ENCODE peak calls at places on chromosomes 7 and 10, in four cellular contexts. M is stimulated activated CD4-positive, alpha-beta T cell treated with anti-CD3 and anti-CD28 coated beads, Interleukin-2, amount 100 ng/mL, for 48 hours; F is PC-3; D is iris pigment epithelial cell. Y is an unnamed sample.

GRCh38 chr7:156145184-156145583 is 332.9 kb upstream of the SHH start:
- DNase-seq in M (no peak), F (no peak), D (no peak), Y (no peak)

GRCh38 chr7:96701258-96701657 is 8.4 kb downstream of the SEM1 start:
- DNase-seq in M (no peak), D (no peak), F (no peak), Y (no peak)

GRCh38 chr10:116431598-116431997 is 4.0 kb downstream of the PNLIPRP3 start:
- DNase-seq in D (no peak), F (no peak), M (no peak), Y (no peak)

GRCh38 chr7:155786491-155786890 is 25.8 kb downstream of the SHH start:
- DNase-seq in M (no peak), F (no peak), D (no peak), Y (no peak)

GRCh38 chr10:99915414-99915813 is 94.3 kb downstream of the DNMBP start:
- DNase-seq in F (no peak), D (no peak), M (no peak), Y (no peak)

GRCh38 chr7:95798401-95798930 is 26.1 kb downstream of the DYNC1I1 start:
- DNase-seq in M (no peak), D (peak; percentile 9), F (peak; percentile 4), Y (peak; percentile 2)

GRCh38 chr10:113454341-113455061 is 98.4 kb upstream of the HABP2 start:
- DNase-seq in F (peak; percentile 45), D (peak; percentile 44), M (peak; percentile 6), Y (peak; percentile 33)

GRCh38 chr10:88060762-88061161 is 197.3 kb downstream of the PTEN start:
- DNase-seq in M (no peak), F (no peak), D (no peak), Y (no peak)

GRCh38 chr7:36278767-36279171 is 110.9 kb upstream of the ANLN start:
- DNase-seq in F (peak; percentile 68), M (no peak), D (peak; percentile 77), Y (peak; percentile 42)

GRCh38 chr7:22663319-22663718 is 63.7 kb upstream of the IL6 start:
- DNase-seq in M (no peak), F (peak; percentile 10), D (peak; percentile 90), Y (no peak)

GRCh38 chr7:39904077-39904486 is 46.0 kb upstream of the CDK13 start:
- DNase-seq in M (no peak), F (no peak), D (peak; percentile 32), Y (peak; percentile 9)

GRCh38 chr10:127878474-127879055 is 14.2 kb downstream of the CLRN3 start:
- DNase-seq in F (no peak), D (no peak), M (no peak), Y (no peak)

GRCh38 chr10:117364121-117364960 is 10.9 kb downstream of the PDZD8 start:
- DNase-seq in D (peak; percentile 52), M (no peak), F (no peak), Y (no peak)

GRCh38 chr7:13742126-13742525 is 247.3 kb downstream of the ETV1 start:
- DNase-seq in M (no peak), F (peak; percentile 90), D (peak; percentile 70), Y (peak; percentile 74)

GRCh38 chr7:90846171-90846570 is 250.1 kb downstream of the CDK14 start:
- DNase-seq in F (no peak), D (no peak), M (no peak), Y (no peak)

GRCh38 chr10:49745756-49746155 is 16.4 kb downstream of the OGDHL start:
- DNase-seq in D (no peak), M (no peak), F (no peak), Y (no peak)

GRCh38 chr10:30639946-30640786 is 10.6 kb upstream of the LYZL2 start:
- DNase-seq in M (no peak), F (peak; percentile 63), D (peak; percentile 69), Y (peak; percentile 45)

GRCh38 chr7:12814107-12814506 is 126.7 kb downstream of the ARL4A start:
- DNase-seq in M (no peak), F (peak; percentile 53), D (no peak), Y (no peak)

GRCh38 chr7:47666164-47666862 is 84.4 kb upstream of the TNS3 start:
- DNase-seq in F (no peak), D (peak; percentile 81), M (no peak), Y (peak; percentile 69)

GRCh38 chr10:123139521-123140163 is 3.9 kb downstream of the HMX3 start:
- DNase-seq in D (peak; percentile 33), F (peak; percentile 59), M (no peak), Y (no peak)

GRCh38 chr10:88389456-88389855 is 193.7 kb downstream of the RNLS start:
- DNase-seq in M (no peak), D (peak; percentile 67), F (no peak), Y (peak; percentile 73)

GRCh38 chr7:135233570-135233969 is at the start of gene STRA8:
- DNase-seq in M (no peak), F (no peak), D (no peak), Y (no peak)

GRCh38 chr7:5070206-5070605 is 24.5 kb downstream of the RBAK start:
- DNase-seq in M (no peak), D (no peak), F (no peak), Y (no peak)

GRCh38 chr7:81256991-81257390 is 338.1 kb upstream of the SEMA3C start:
- DNase-seq in M (no peak), F (peak; percentile 8), D (no peak), Y (no peak)

GRCh38 chr10:59968705-59969104 is 62.3 kb upstream of the CCDC6 start:
- DNase-seq in M (no peak), F (peak; percentile 55), D (no peak), Y (no peak)

Y was measured in brain microvascular endothelial cell.